ENCODE peak calls at places on chromosomes 5 and 9, in seven cellular contexts. One of them, this sample, is unnamed. For H3K4me1, the result is how much of the 10 kb centered on the place peaks cover.

GRCh38 chr5:151243564-151243963 is 9.4 kb upstream of the GM2A start:
- DNase-seq in prostate gland: no peak
- DNase-seq in stomach: no peak
- DNase-seq in HCT116: no peak
- DNase-seq in sigmoid colon: no peak
- DNase-seq in spleen: no peak
- DNase-seq in GM23338: no peak
- DNase-seq in this sample: no peak

GRCh38 chr5:159510282-159510681 is 180.0 kb upstream of the IL12B start:
- DNase-seq in sigmoid colon: no peak
- DNase-seq in prostate gland: peak
- DNase-seq in HCT116: no peak
- DNase-seq in GM23338: peak
- DNase-seq in spleen: peak
- DNase-seq in stomach: no peak
- DNase-seq in this sample: peak

GRCh38 chr5:139178948-139179347 is 19.2 kb downstream of the SIL1 start:
- DNase-seq in spleen: no peak
- DNase-seq in HCT116: no peak
- DNase-seq in sigmoid colon: no peak
- DNase-seq in stomach: peak
- DNase-seq in GM23338: peak
- DNase-seq in prostate gland: peak
- DNase-seq in this sample: peak

GRCh38 chr9:110030632-110031031 is 177.3 kb downstream of the C9orf152 start:
- DNase-seq in GM23338: no peak
- DNase-seq in spleen: no peak
- DNase-seq in stomach: no peak
- DNase-seq in sigmoid colon: no peak
- DNase-seq in HCT116: no peak
- DNase-seq in prostate gland: no peak
- DNase-seq in this sample: no peak

GRCh38 chr5:180140627-180141006 is 68.4 kb downstream of the RASGEF1C start:
- DNase-seq in sigmoid colon: no peak
- DNase-seq in HCT116: no peak
- DNase-seq in GM23338: no peak
- DNase-seq in stomach: peak
- DNase-seq in prostate gland: no peak
- DNase-seq in spleen: no peak
- DNase-seq in this sample: no peak

GRCh38 chr5:38468978-38469706 is 87.3 kb downstream of the LIFR start:
- DNase-seq in stomach: no peak
- DNase-seq in prostate gland: no peak
- DNase-seq in sigmoid colon: peak
- DNase-seq in HCT116: no peak
- DNase-seq in spleen: no peak
- DNase-seq in GM23338: no peak
- DNase-seq in this sample: no peak

GRCh38 chr9:15697459-15697858 is 144.6 kb downstream of the CCDC171 start:
- DNase-seq in spleen: no peak
- DNase-seq in GM23338: no peak
- DNase-seq in sigmoid colon: no peak
- DNase-seq in prostate gland: no peak
- DNase-seq in HCT116: no peak
- DNase-seq in stomach: no peak
- DNase-seq in this sample: no peak

GRCh38 chr5:156621719-156622118 is 228.4 kb upstream of the PPP1R2B start:
- DNase-seq in sigmoid colon: no peak
- DNase-seq in stomach: no peak
- DNase-seq in GM23338: no peak
- DNase-seq in prostate gland: no peak
- DNase-seq in HCT116: no peak
- DNase-seq in spleen: no peak
- DNase-seq in this sample: no peak

GRCh38 chr5:132591140-132591539 is 34.4 kb downstream of the RAD50 start:
- DNase-seq in GM23338: no peak
- DNase-seq in HCT116: peak
- DNase-seq in spleen: no peak
- DNase-seq in prostate gland: no peak
- DNase-seq in sigmoid colon: no peak
- DNase-seq in stomach: no peak
- DNase-seq in this sample: no peak

GRCh38 chr5:134521831-134522230 is 3.6 kb upstream of the JADE2 start:
- DNase-seq in stomach: no peak
- DNase-seq in HCT116: no peak
- DNase-seq in sigmoid colon: no peak
- DNase-seq in spleen: no peak
- DNase-seq in prostate gland: no peak
- DNase-seq in GM23338: no peak
- DNase-seq in this sample: no peak

GRCh38 chr5:9059920-9060691 is 485.8 kb downstream of the SEMA5A start:
- DNase-seq in spleen: no peak
- DNase-seq in sigmoid colon: no peak
- DNase-seq in GM23338: no peak
- DNase-seq in prostate gland: peak
- DNase-seq in stomach: no peak
- DNase-seq in HCT116: no peak
- DNase-seq in this sample: no peak

GRCh38 chr5:62450259-62450658 is 37.7 kb downstream of the IPO11 start:
- DNase-seq in stomach: no peak
- DNase-seq in HCT116: no peak
- DNase-seq in spleen: no peak
- DNase-seq in GM23338: no peak
- DNase-seq in sigmoid colon: no peak
- DNase-seq in prostate gland: no peak
- DNase-seq in this sample: no peak

DNA sequence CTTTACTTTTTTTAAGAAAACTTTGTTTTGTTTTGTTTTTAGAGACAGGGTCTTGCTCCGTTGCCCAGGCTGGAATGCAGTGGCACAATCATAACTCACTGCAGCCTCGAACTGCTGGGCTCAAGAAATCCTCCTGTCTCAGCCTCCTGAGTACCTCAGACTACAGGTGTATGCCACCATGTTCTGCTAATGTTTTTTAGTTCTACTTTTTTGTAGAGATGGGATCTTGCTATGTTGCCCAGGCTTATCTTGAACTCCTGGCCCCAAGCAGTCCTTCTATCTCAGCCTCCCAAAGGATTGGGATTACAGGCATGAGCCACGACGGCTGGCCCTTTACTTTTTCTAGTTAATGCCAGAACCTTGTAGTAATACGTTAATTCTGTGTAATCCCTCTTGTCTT is 36.0 kb downstream of the IPO11 start:
- DNase-seq in prostate gland: no peak
- DNase-seq in GM23338: no peak
- DNase-seq in sigmoid colon: no peak
- DNase-seq in HCT116: no peak
- DNase-seq in spleen: no peak
- DNase-seq in stomach: no peak
- DNase-seq in this sample: no peak
- H3K4me1 ChIP-seq in prostate gland: under half
- H3K4me1 ChIP-seq in GM23338: under half
- H3K4me1 ChIP-seq in sigmoid colon: under half
- H3K4me1 ChIP-seq in HCT116: under half
- H3K4me1 ChIP-seq in spleen: under half
- H3K4me1 ChIP-seq in stomach: under half
- H3K4me1 ChIP-seq in this sample: under half

GRCh38 chr9:127522727-127523126 is 71.4 kb downstream of the LRSAM1 start:
- DNase-seq in sigmoid colon: no peak
- DNase-seq in HCT116: no peak
- DNase-seq in prostate gland: no peak
- DNase-seq in stomach: no peak
- DNase-seq in GM23338: no peak
- DNase-seq in spleen: no peak
- DNase-seq in this sample: peak

GRCh38 chr9:127524373-127524772 is 73.1 kb downstream of the LRSAM1 start:
- DNase-seq in spleen: no peak
- DNase-seq in GM23338: peak
- DNase-seq in HCT116: no peak
- DNase-seq in sigmoid colon: no peak
- DNase-seq in prostate gland: no peak
- DNase-seq in stomach: no peak
- DNase-seq in this sample: no peak

GRCh38 chr9:127520941-127521918 is 69.9 kb downstream of the LRSAM1 start:
- DNase-seq in HCT116: no peak
- DNase-seq in sigmoid colon: no peak
- DNase-seq in spleen: no peak
- DNase-seq in prostate gland: no peak
- DNase-seq in stomach: no peak
- DNase-seq in GM23338: peak
- DNase-seq in this sample: no peak

GRCh38 chr9:127521919-127522304 is 70.6 kb downstream of the LRSAM1 start:
- DNase-seq in GM23338: no peak
- DNase-seq in stomach: peak
- DNase-seq in spleen: no peak
- DNase-seq in prostate gland: no peak
- DNase-seq in HCT116: no peak
- DNase-seq in sigmoid colon: no peak
- DNase-seq in this sample: no peak

GRCh38 chr9:127523312-127523851 is 72.1 kb downstream of the LRSAM1 start:
- DNase-seq in GM23338: peak
- DNase-seq in stomach: no peak
- DNase-seq in sigmoid colon: no peak
- DNase-seq in HCT116: peak
- DNase-seq in prostate gland: no peak
- DNase-seq in spleen: no peak
- DNase-seq in this sample: no peak
- H3K27ac ChIP-seq in GM23338: no peak
- H3K27ac ChIP-seq in stomach: no peak
- H3K27ac ChIP-seq in sigmoid colon: peak
- H3K27ac ChIP-seq in HCT116: no peak
- H3K27ac ChIP-seq in prostate gland: no peak
- H3K27ac ChIP-seq in spleen: peak
- H3K27ac ChIP-seq in this sample: peak

DNA sequence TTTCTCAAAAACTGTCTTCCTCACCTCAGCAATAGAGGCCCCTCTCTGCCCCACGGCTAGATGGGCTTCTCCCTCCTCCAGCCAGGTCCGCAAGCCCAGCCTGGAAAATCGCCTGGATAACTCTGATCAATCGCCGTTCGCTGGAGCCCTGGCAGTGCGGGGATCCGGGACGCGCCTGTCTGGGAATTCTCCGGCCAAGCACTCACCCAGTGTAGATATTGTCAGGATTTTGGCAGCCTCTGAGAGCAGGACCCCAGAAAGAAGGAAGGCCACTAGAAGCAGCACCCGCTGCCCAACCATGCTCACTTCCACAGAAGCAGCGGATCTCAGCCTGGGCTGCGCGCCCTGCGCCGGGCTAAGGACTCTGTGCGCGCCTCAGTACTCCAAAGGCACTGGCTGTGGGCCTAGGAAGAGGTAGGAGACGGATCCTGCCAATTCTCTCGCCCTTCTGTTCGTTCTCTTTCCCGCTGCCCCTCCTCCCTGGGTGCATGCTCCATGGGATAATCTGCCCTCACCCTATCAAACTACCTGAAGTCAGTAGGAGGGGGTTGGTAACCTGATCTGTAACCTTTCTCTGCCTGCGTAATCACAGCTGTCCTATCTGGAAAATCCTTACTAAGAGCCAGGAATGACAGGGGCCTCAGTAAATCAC is at the start of gene UGT3A1:
- DNase-seq in GM23338: peak
- DNase-seq in HCT116: no peak
- DNase-seq in stomach: no peak
- DNase-seq in prostate gland: no peak
- DNase-seq in sigmoid colon: no peak
- DNase-seq in spleen: no peak
- DNase-seq in this sample: no peak
- TF ChIP-seq POLR2AphosphoS5 in GM23338: peak
- TF ChIP-seq POLR2AphosphoS5 in HCT116: no peak
- TF ChIP-seq POLR2AphosphoS5 in stomach: no peak
- TF ChIP-seq POLR2AphosphoS5 in prostate gland: no peak
- TF ChIP-seq POLR2AphosphoS5 in sigmoid colon: no peak
- TF ChIP-seq POLR2AphosphoS5 in spleen: no peak
- TF ChIP-seq POLR2AphosphoS5 in this sample: no peak

DNA sequence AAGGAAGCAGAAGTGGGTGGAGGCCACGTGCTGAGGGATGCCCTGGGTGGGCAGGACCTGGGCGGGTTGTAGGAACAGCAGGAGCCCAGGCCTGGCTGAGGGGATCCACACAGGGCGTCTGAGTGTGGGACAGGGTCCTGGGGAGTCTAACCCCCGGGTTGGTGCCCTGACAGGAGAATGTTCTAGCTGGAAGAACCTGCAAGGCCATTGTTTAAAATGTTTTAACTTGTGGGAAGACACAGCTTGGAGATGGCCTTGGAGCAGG is 33.9 kb upstream of the SUSD3 start:
- DNase-seq in stomach: no peak
- DNase-seq in spleen: no peak
- DNase-seq in GM23338: no peak
- DNase-seq in prostate gland: no peak
- DNase-seq in sigmoid colon: no peak
- DNase-seq in HCT116: no peak
- DNase-seq in this sample: no peak
- H3K4me1 ChIP-seq in stomach: under half
- H3K4me1 ChIP-seq in spleen: under half
- H3K4me1 ChIP-seq in GM23338: under half
- H3K4me1 ChIP-seq in prostate gland: under half
- H3K4me1 ChIP-seq in sigmoid colon: under half
- H3K4me1 ChIP-seq in HCT116: under half
- H3K4me1 ChIP-seq in this sample: under half

This sample was measured in transverse colon.